ENCODE peak calls at places on chromosome 2, in eight cellular contexts. One of them, this sample, is unnamed.

GRCh38 chr2:150425121-150425559 is 62.3 kb downstream of the RND3 start:
- DNase-seq in heart left ventricle: no peak
- DNase-seq in IMR-90: peak
- DNase-seq in gastrocnemius medialis: no peak
- DNase-seq in adrenal gland: peak
- DNase-seq in prostate gland: no peak
- DNase-seq in uterus: no peak
- DNase-seq in erythroblast: no peak
- DNase-seq in this sample: no peak

GRCh38 chr2:120735750-120736170 is at the start of gene GLI2:
- DNase-seq in prostate gland: peak
- DNase-seq in IMR-90: peak
- DNase-seq in erythroblast: peak
- DNase-seq in uterus: peak
- DNase-seq in adrenal gland: peak
- DNase-seq in heart left ventricle: peak
- DNase-seq in gastrocnemius medialis: peak
- DNase-seq in this sample: peak

GRCh38 chr2:180472133-180472532 is 465.0 kb upstream of the CWC22 start:
- DNase-seq in heart left ventricle: no peak
- DNase-seq in adrenal gland: no peak
- DNase-seq in gastrocnemius medialis: no peak
- DNase-seq in IMR-90: peak
- DNase-seq in erythroblast: no peak
- DNase-seq in prostate gland: no peak
- DNase-seq in uterus: no peak
- DNase-seq in this sample: no peak

GRCh38 chr2:30877833-30878232 is 70.6 kb upstream of the CAPN13 start:
- DNase-seq in erythroblast: no peak
- DNase-seq in IMR-90: no peak
- DNase-seq in uterus: no peak
- DNase-seq in heart left ventricle: no peak
- DNase-seq in adrenal gland: no peak
- DNase-seq in prostate gland: no peak
- DNase-seq in gastrocnemius medialis: no peak
- DNase-seq in this sample: no peak

GRCh38 chr2:160367887-160368286 is 125.7 kb downstream of the RBMS1 start:
- DNase-seq in gastrocnemius medialis: peak
- DNase-seq in prostate gland: peak
- DNase-seq in IMR-90: peak
- DNase-seq in uterus: no peak
- DNase-seq in heart left ventricle: no peak
- DNase-seq in erythroblast: no peak
- DNase-seq in adrenal gland: peak
- DNase-seq in this sample: no peak

GRCh38 chr2:144607899-144608477 is 88.1 kb upstream of the ZEB2 start:
- DNase-seq in erythroblast: no peak
- DNase-seq in gastrocnemius medialis: peak
- DNase-seq in uterus: no peak
- DNase-seq in IMR-90: peak
- DNase-seq in heart left ventricle: no peak
- DNase-seq in prostate gland: no peak
- DNase-seq in adrenal gland: peak
- DNase-seq in this sample: no peak

GRCh38 chr2:164922119-164922518 is 33.2 kb downstream of the SLC38A11 start:
- DNase-seq in heart left ventricle: no peak
- DNase-seq in adrenal gland: no peak
- DNase-seq in prostate gland: no peak
- DNase-seq in IMR-90: peak
- DNase-seq in erythroblast: no peak
- DNase-seq in uterus: no peak
- DNase-seq in gastrocnemius medialis: no peak
- DNase-seq in this sample: no peak

GRCh38 chr2:57429821-57430220 is 616.8 kb upstream of the VRK2 start:
- DNase-seq in prostate gland: no peak
- DNase-seq in heart left ventricle: no peak
- DNase-seq in adrenal gland: no peak
- DNase-seq in erythroblast: no peak
- DNase-seq in uterus: no peak
- DNase-seq in gastrocnemius medialis: no peak
- DNase-seq in IMR-90: no peak
- DNase-seq in this sample: no peak

DNA sequence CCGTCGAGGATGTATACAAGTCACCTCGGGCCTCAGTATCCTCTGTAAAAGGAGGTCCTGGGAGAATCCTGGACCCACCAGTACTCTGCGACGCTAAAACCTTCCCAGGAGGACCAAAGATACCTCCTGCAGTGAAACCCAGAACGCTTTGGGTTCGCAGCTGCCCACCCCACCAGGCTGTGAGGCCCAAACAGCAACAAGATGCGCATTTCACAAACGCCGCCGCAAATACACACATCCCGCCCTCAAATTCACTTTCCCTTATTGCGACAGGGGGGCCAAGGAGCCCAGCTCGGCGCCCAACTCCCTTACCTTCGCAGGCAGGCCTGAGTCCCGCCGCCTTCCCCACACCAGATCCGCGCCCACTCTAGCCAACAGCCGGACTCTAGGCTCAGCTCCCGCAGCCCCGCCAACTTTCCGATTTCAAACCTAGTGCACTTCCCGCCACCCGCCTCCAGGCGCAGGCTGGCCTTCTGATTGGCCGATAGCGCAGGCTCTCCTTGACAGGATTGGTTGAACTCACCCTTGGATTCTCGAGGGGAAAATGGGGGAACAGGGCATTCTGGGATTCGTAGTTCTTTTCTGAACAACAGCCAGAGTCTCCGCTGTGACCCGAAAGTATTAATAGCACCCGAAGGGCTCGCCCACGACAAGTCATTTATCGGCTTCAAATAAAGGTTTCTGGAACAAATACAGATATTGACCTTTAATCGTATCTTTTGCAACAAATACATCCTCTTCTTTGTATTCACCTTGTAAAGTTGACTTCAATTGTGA is at the start of gene SPC25:
- DNase-seq in prostate gland: peak
- DNase-seq in erythroblast: peak
- DNase-seq in adrenal gland: peak
- DNase-seq in heart left ventricle: peak
- DNase-seq in gastrocnemius medialis: peak
- DNase-seq in IMR-90: peak
- DNase-seq in uterus: peak
- DNase-seq in this sample: peak
- TF ChIP-seq POLR2A in prostate gland: no peak
- TF ChIP-seq POLR2A in erythroblast: peak
- TF ChIP-seq POLR2A in adrenal gland: no peak
- TF ChIP-seq POLR2A in heart left ventricle: no peak
- TF ChIP-seq POLR2A in gastrocnemius medialis: no peak
- TF ChIP-seq POLR2A in IMR-90: no peak
- TF ChIP-seq POLR2A in uterus: no peak
- TF ChIP-seq POLR2A in this sample: no peak

GRCh38 chr2:238182362-238182761 is 21.1 kb downstream of the ILKAP start:
- DNase-seq in prostate gland: no peak
- DNase-seq in adrenal gland: no peak
- DNase-seq in uterus: no peak
- DNase-seq in heart left ventricle: no peak
- DNase-seq in gastrocnemius medialis: no peak
- DNase-seq in erythroblast: no peak
- DNase-seq in IMR-90: no peak
- DNase-seq in this sample: no peak
- TF ChIP-seq POLR2A in prostate gland: no peak
- TF ChIP-seq POLR2A in adrenal gland: no peak
- TF ChIP-seq POLR2A in uterus: no peak
- TF ChIP-seq POLR2A in heart left ventricle: no peak
- TF ChIP-seq POLR2A in gastrocnemius medialis: no peak
- TF ChIP-seq POLR2A in erythroblast: no peak
- TF ChIP-seq POLR2A in IMR-90: no peak
- TF ChIP-seq POLR2A in this sample: no peak

GRCh38 chr2:112055110-112055832 is at the start of gene TMEM87B:
- DNase-seq in adrenal gland: peak
- DNase-seq in IMR-90: peak
- DNase-seq in uterus: peak
- DNase-seq in gastrocnemius medialis: peak
- DNase-seq in heart left ventricle: peak
- DNase-seq in prostate gland: peak
- DNase-seq in erythroblast: peak
- DNase-seq in this sample: peak
- TF ChIP-seq POLR2A in adrenal gland: peak
- TF ChIP-seq POLR2A in IMR-90: peak
- TF ChIP-seq POLR2A in uterus: peak
- TF ChIP-seq POLR2A in gastrocnemius medialis: peak
- TF ChIP-seq POLR2A in heart left ventricle: no peak
- TF ChIP-seq POLR2A in prostate gland: peak
- TF ChIP-seq POLR2A in erythroblast: peak
- TF ChIP-seq POLR2A in this sample: peak

GRCh38 chr2:6754412-6754811 is 111.3 kb downstream of the CMPK2 start:
- DNase-seq in gastrocnemius medialis: no peak
- DNase-seq in IMR-90: no peak
- DNase-seq in erythroblast: no peak
- DNase-seq in uterus: no peak
- DNase-seq in adrenal gland: no peak
- DNase-seq in heart left ventricle: no peak
- DNase-seq in prostate gland: no peak
- DNase-seq in this sample: no peak
- TF ChIP-seq POLR2A in gastrocnemius medialis: no peak
- TF ChIP-seq POLR2A in IMR-90: no peak
- TF ChIP-seq POLR2A in erythroblast: no peak
- TF ChIP-seq POLR2A in uterus: no peak
- TF ChIP-seq POLR2A in adrenal gland: no peak
- TF ChIP-seq POLR2A in heart left ventricle: no peak
- TF ChIP-seq POLR2A in prostate gland: no peak
- TF ChIP-seq POLR2A in this sample: no peak

DNA sequence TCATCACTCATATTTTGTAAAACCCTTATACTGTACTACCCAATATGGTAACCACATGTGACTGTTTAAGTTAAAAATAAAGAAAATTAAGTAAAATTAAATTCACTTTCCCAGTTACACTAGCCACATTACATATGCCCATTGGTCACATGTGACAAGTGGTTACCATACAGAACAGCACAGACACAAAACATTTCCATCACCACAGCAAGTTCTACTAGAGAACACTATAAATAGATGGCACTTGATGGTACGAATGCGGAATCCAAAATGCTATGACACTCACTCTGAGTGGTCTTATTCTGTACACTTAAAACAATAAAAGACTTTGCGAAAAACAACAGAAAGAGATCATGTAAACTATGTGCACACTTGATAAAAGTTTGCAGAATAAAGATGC is 202.2 kb downstream of the PDE1A start:
- DNase-seq in adrenal gland: no peak
- DNase-seq in gastrocnemius medialis: no peak
- DNase-seq in heart left ventricle: no peak
- DNase-seq in IMR-90: no peak
- DNase-seq in uterus: no peak
- DNase-seq in erythroblast: no peak
- DNase-seq in prostate gland: no peak
- DNase-seq in this sample: no peak
- TF ChIP-seq POLR2A in adrenal gland: no peak
- TF ChIP-seq POLR2A in gastrocnemius medialis: no peak
- TF ChIP-seq POLR2A in heart left ventricle: no peak
- TF ChIP-seq POLR2A in IMR-90: no peak
- TF ChIP-seq POLR2A in uterus: no peak
- TF ChIP-seq POLR2A in erythroblast: no peak
- TF ChIP-seq POLR2A in prostate gland: no peak
- TF ChIP-seq POLR2A in this sample: no peak

GRCh38 chr2:6785511-6785910 is 80.2 kb downstream of the CMPK2 start:
- DNase-seq in IMR-90: no peak
- DNase-seq in adrenal gland: no peak
- DNase-seq in prostate gland: no peak
- DNase-seq in heart left ventricle: no peak
- DNase-seq in erythroblast: no peak
- DNase-seq in gastrocnemius medialis: no peak
- DNase-seq in uterus: no peak
- DNase-seq in this sample: no peak
- TF ChIP-seq POLR2A in IMR-90: no peak
- TF ChIP-seq POLR2A in adrenal gland: no peak
- TF ChIP-seq POLR2A in prostate gland: no peak
- TF ChIP-seq POLR2A in heart left ventricle: no peak
- TF ChIP-seq POLR2A in erythroblast: no peak
- TF ChIP-seq POLR2A in gastrocnemius medialis: no peak
- TF ChIP-seq POLR2A in uterus: no peak
- TF ChIP-seq POLR2A in this sample: no peak

GRCh38 chr2:141791521-141791920 is 339.3 kb downstream of the LRP1B start:
- DNase-seq in heart left ventricle: no peak
- DNase-seq in gastrocnemius medialis: no peak
- DNase-seq in prostate gland: no peak
- DNase-seq in adrenal gland: no peak
- DNase-seq in uterus: no peak
- DNase-seq in IMR-90: no peak
- DNase-seq in erythroblast: no peak
- DNase-seq in this sample: no peak

GRCh38 chr2:141796449-141796848 is 334.4 kb downstream of the LRP1B start:
- DNase-seq in adrenal gland: no peak
- DNase-seq in IMR-90: no peak
- DNase-seq in prostate gland: no peak
- DNase-seq in heart left ventricle: no peak
- DNase-seq in gastrocnemius medialis: no peak
- DNase-seq in uterus: no peak
- DNase-seq in erythroblast: no peak
- DNase-seq in this sample: no peak
- TF ChIP-seq POLR2A in adrenal gland: no peak
- TF ChIP-seq POLR2A in IMR-90: no peak
- TF ChIP-seq POLR2A in prostate gland: no peak
- TF ChIP-seq POLR2A in heart left ventricle: no peak
- TF ChIP-seq POLR2A in gastrocnemius medialis: no peak
- TF ChIP-seq POLR2A in uterus: no peak
- TF ChIP-seq POLR2A in erythroblast: no peak
- TF ChIP-seq POLR2A in this sample: no peak

GRCh38 chr2:21003572-21004180 is 40.2 kb downstream of the APOB start:
- DNase-seq in uterus: no peak
- DNase-seq in gastrocnemius medialis: no peak
- DNase-seq in adrenal gland: no peak
- DNase-seq in prostate gland: no peak
- DNase-seq in IMR-90: no peak
- DNase-seq in heart left ventricle: no peak
- DNase-seq in erythroblast: no peak
- DNase-seq in this sample: no peak
- TF ChIP-seq POLR2A in uterus: no peak
- TF ChIP-seq POLR2A in gastrocnemius medialis: no peak
- TF ChIP-seq POLR2A in adrenal gland: no peak
- TF ChIP-seq POLR2A in prostate gland: no peak
- TF ChIP-seq POLR2A in IMR-90: no peak
- TF ChIP-seq POLR2A in heart left ventricle: no peak
- TF ChIP-seq POLR2A in erythroblast: no peak
- TF ChIP-seq POLR2A in this sample: no peak